ENCODE peak calls at places on chromosomes 12 and 14, in five cellular contexts. D is adipocyte, L is NT2/D1, M is breast epithelium, W is WERI-Rb-1. E is an unnamed sample.

GRCh38 chr12:69252033-69252432 is 12.7 kb downstream of the CPSF6 start:
- DNase-seq in D (peak; percentile 61), L (no peak), M (no peak), W (no peak), E (no peak)

GRCh38 chr14:39322807-39323206 is 89.1 kb downstream of the MIA2 start:
- DNase-seq in D (peak; percentile 63), L (no peak), M (no peak), W (no peak), E (no peak)

GRCh38 chr12:108131657-108132126 is 2.6 kb downstream of the WSCD2 start:
- DNase-seq in D (no peak), L (no peak), M (no peak), W (no peak), E (no peak)

GRCh38 chr12:13124661-13125505 is 21.4 kb upstream of the GSG1 start:
- DNase-seq in D (peak; percentile 56), L (peak; percentile 72), M (no peak), W (no peak), E (no peak)

GRCh38 chr14:54782803-54783659 is 119.6 kb downstream of the GCH1 start:
- DNase-seq in D (peak; percentile 44), L (no peak), M (no peak), W (peak; percentile 33), E (peak; percentile 66)

GRCh38 chr12:56633465-56634241 is 3.5 kb upstream of the BAZ2A start:
- DNase-seq in D (peak; percentile 2), L (no peak), M (no peak), W (peak; percentile 26), E (no peak)

GRCh38 chr12:110111476-110112334 is 12.5 kb upstream of the IFT81 start:
- DNase-seq in D (no peak), L (no peak), M (no peak), W (no peak), E (no peak)

GRCh38 chr12:47032644-47033043 is 46.8 kb upstream of the PCED1B start:
- DNase-seq in D (peak; percentile 84), L (peak; percentile 27), M (no peak), W (no peak), E (no peak)

GRCh38 chr14:24710403-24711063 is 76.5 kb upstream of the GZMB start:
- DNase-seq in D (peak; percentile 89), L (peak; percentile 28), M (no peak), W (peak; percentile 35), E (no peak)

GRCh38 chr14:68060198-68060597 is 240.6 kb downstream of the RAD51B start:
- DNase-seq in D (no peak), L (no peak), M (no peak), W (no peak), E (no peak)

GRCh38 chr14:31876741-31877140 is 200.4 kb upstream of the ARHGAP5 start:
- DNase-seq in D (no peak), L (no peak), M (no peak), W (peak; percentile 66), E (no peak)

GRCh38 chr14:73634333-73634833 is 10.4 kb upstream of the DNAL1 start:
- DNase-seq in D (no peak), L (peak; percentile 64), M (no peak), W (peak; percentile 45), E (peak; percentile 72)

DNA sequence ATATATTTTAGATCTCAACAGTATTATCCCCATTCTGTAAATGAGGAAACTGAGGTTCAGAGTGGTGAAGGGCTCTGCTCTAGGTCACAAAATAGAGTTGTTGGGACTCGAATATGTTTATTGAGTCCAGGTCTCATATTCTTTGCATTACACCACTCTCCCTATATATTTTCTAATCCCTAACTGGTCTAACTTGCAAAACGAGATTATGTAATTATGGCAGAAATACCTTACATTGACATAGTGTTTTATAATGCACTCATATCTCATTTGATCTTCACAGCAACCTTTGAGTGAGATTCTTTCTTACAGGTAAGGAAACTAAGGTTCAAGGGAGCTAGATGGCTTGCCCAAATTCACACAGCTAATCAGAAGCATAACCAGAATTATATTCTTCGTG is 106.9 kb upstream of the LRIG3 start:
- DNase-seq in D (no peak), L (no peak), M (no peak), W (no peak), E (no peak)
- H3K36me3 ChIP-seq in D (no peaks in the 10 kb centered on the region), L (no peaks in the 10 kb centered on the region), M (no peaks in the 10 kb centered on the region), W (no peaks in the 10 kb centered on the region), E (no peaks in the 10 kb centered on the region)

GRCh38 chr12:132243596-132244289 is 85.6 kb downstream of the GALNT9 start:
- DNase-seq in D (no peak), L (no peak), M (no peak), W (no peak), E (peak; percentile 64)
- H3K4me3 ChIP-seq in D (no peak overlapping the region), L (no peak overlapping the region), M (no peak overlapping the region), W (no peak overlapping the region), E (no peak overlapping the region)

DNA sequence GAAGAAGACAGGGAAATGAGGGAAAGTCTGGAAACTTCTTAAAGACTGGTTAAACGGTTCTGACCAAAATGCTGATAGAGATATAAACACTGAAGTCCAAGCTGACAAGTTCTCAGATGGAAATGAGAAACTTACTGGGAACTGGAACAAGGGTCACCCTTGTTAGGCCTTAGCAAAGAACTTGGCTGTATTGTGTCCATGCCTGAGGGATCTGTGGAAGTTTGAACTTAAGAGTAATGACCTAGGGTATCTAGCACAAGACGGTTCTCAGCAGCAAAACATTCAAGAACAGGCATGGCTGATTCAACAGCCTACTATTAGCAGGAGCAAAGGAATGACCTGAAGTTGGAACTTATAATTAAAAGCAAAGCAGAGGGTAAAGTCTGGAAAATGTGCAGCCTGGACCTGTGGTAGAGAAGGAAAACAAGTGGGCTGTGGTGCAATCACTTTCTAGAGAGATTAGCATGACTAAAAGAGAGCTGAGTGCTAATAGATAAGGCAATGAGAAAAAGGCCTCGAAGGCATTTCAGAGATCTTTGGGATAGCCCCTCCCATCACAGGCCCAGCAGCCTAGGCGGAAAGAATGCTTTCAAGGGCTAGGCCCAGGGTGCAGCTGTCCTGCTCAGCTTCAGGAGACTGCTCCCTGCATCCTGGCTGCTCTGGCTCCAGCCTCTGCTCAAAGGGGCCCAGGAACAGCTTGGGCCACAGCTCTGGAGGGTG is 60.3 kb downstream of the ATP2B1 start:
- DNase-seq in D (no peak), L (peak; percentile 76), M (no peak), W (no peak), E (no peak)
- H3K36me3 ChIP-seq in D (peaks cover 8% of the 10 kb centered on the region), L (no peaks in the 10 kb centered on the region), M (no peaks in the 10 kb centered on the region), W (peaks cover 49% of the 10 kb centered on the region), E (no peaks in the 10 kb centered on the region)

DNA sequence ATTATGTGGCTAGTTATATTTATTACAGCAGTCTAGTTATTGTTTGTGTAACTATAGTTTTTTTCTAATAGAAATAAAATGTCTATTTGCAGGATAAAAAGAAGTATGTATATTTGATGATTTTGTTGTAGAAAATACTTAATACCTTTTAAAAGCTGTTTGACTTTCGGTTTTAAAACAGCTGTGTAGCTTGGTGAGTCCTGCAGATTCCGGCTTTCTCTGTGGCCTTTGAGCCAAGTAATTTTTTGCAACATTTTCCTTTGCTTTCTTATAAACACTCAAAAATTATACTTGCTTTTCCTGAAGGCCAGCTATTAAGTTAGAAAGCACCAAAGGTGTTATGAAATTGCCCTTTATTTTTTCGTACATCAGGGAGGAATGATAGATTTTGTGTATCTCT is 63.5 kb downstream of the CRADD start:
- DNase-seq in D (no peak), L (no peak), M (no peak), W (no peak), E (no peak)
- H3K4me3 ChIP-seq in D (peak overlapping the region; percentile 91), L (no peak overlapping the region), M (peak overlapping the region; percentile 20), W (no peak overlapping the region), E (peak overlapping the region; percentile 53)